ENCODE peak calls at places on chromosomes 11 and 22, in eight cellular contexts. L is HL-60, N is glutamatergic neuron, Q is pancreas, F is mucosa of descending colon, D is left lung, T is tibial nerve, C is Peyer's patch. V is an unnamed sample.

GRCh38 chr11:102390667-102391449 is 43.8 kb downstream of the BIRC2 start:
- DNase-seq in C (peak; percentile 87), Q (peak; percentile 67), L (peak; percentile 18), F (no peak), N (peak; percentile 73), T (peak; percentile 35), D (peak; percentile 68), V (peak; percentile 63)

GRCh38 chr11:45543808-45544422 is 121.5 kb downstream of the CHST1 start:
- DNase-seq in T (no peak), Q (no peak), F (no peak), L (no peak), N (no peak), D (no peak), C (no peak), V (no peak)

GRCh38 chr11:112265659-112266409 is 5.2 kb upstream of the PLET1 start:
- DNase-seq in D (no peak), Q (no peak), T (no peak), N (no peak), F (no peak), L (no peak), C (no peak), V (no peak)

GRCh38 chr22:44100411-44100810 is 76.3 kb downstream of the PARVB start:
- DNase-seq in C (no peak), D (peak; percentile 46), L (no peak), F (no peak), T (no peak), N (no peak), Q (no peak), V (no peak)

GRCh38 chr11:111562692-111563389 is 22.3 kb downstream of the LAYN start:
- DNase-seq in N (no peak), L (no peak), C (no peak), T (no peak), F (no peak), Q (no peak), D (no peak), V (no peak)

GRCh38 chr11:119377112-119377901 is 4.2 kb downstream of the USP2 start:
- DNase-seq in D (peak; percentile 31), L (no peak), C (no peak), Q (no peak), T (no peak), F (no peak), N (no peak), V (no peak)

GRCh38 chr11:25065711-25066110 is 568.9 kb downstream of the LUZP2 start:
- DNase-seq in F (no peak), N (no peak), Q (no peak), C (no peak), L (no peak), D (no peak), T (no peak), V (no peak)

GRCh38 chr11:91104237-91104636 is 881.4 kb upstream of the CHORDC1 start:
- DNase-seq in Q (no peak), C (no peak), N (no peak), T (no peak), D (no peak), L (no peak), F (no peak), V (no peak)

GRCh38 chr11:57095417-57095816 is 86.3 kb upstream of the LRRC55 start:
- DNase-seq in N (no peak), L (no peak), D (no peak), C (no peak), Q (no peak), T (no peak), F (no peak), V (no peak)

GRCh38 chr11:1119282-1120146 is 38.2 kb upstream of the MUC5AC start:
- DNase-seq in D (no peak), C (peak; percentile 24), N (no peak), Q (no peak), T (no peak), L (no peak), F (no peak), V (no peak)

GRCh38 chr11:70537576-70538571 is 139.5 kb downstream of the CTTN start:
- DNase-seq in C (no peak), Q (no peak), N (peak; percentile 18), F (peak; percentile 34), T (no peak), L (no peak), D (no peak), V (no peak)

GRCh38 chr11:21398195-21398594 is 728.8 kb downstream of the NELL1 start:
- DNase-seq in C (no peak), Q (no peak), L (no peak), N (no peak), F (no peak), T (no peak), D (no peak), V (no peak)

GRCh38 chr11:3747704-3748103 is 49.6 kb downstream of the NUP98 start:
- DNase-seq in N (no peak), T (no peak), L (peak; percentile 17), Q (no peak), C (no peak), F (no peak), D (no peak), V (no peak)

GRCh38 chr11:111540114-111540920 is at the start of gene LAYN:
- DNase-seq in D (peak; percentile 83), C (peak; percentile 64), N (peak; percentile 65), Q (peak; percentile 30), L (no peak), T (no peak), F (peak; percentile 56), V (no peak)

GRCh38 chr11:76005746-76006145 is 190.7 kb downstream of the UVRAG start:
- DNase-seq in C (no peak), D (no peak), Q (no peak), L (no peak), T (no peak), F (no peak), N (no peak), V (no peak)

GRCh38 chr22:19757140-19757984 is 3.2 kb upstream of the TBX1 start:
- DNase-seq in D (no peak), Q (no peak), N (no peak), L (no peak), C (no peak), F (no peak), T (no peak), V (no peak)

GRCh38 chr11:20561915-20562314 is 37.5 kb upstream of the SLC6A5 start:
- DNase-seq in L (no peak), T (no peak), C (no peak), F (no peak), N (no peak), D (no peak), Q (no peak), V (no peak)

GRCh38 chr22:35354068-35354467 is 26.8 kb upstream of the HMOX1 start:
- DNase-seq in T (no peak), D (no peak), N (peak; percentile 50), Q (no peak), C (no peak), L (no peak), F (no peak), V (no peak)

GRCh38 chr22:35350539-35351503 is 30.1 kb upstream of the HMOX1 start:
- DNase-seq in N (peak; percentile 92), C (peak; percentile 95), T (peak; percentile 74), F (peak; percentile 94), Q (peak; percentile 91), D (peak; percentile 96), L (peak; percentile 84), V (peak; percentile 97)

GRCh38 chr22:35349704-35350538 is 31.0 kb upstream of the HMOX1 start:
- DNase-seq in C (no peak), D (peak; percentile 74), N (no peak), T (no peak), L (no peak), F (peak; percentile 57), Q (peak; percentile 55), V (no peak)

GRCh38 chr22:35353318-35353717 is 27.6 kb upstream of the HMOX1 start:
- DNase-seq in N (no peak), Q (no peak), T (no peak), L (no peak), F (peak; percentile 66), C (peak; percentile 70), D (no peak), V (peak; percentile 55)

GRCh38 chr22:35352214-35353111 is 28.4 kb upstream of the HMOX1 start:
- DNase-seq in T (peak; percentile 35), L (peak; percentile 85), Q (no peak), D (peak; percentile 94), C (peak; percentile 92), F (peak; percentile 88), N (peak; percentile 70), V (peak; percentile 99)
- TF ChIP-seq CTCF in T (peak; percentile 11), L (no peak), Q (no peak), D (peak; percentile 9), C (peak; percentile 25), F (no peak), N (no peak), V (peak; percentile 63)

DNA sequence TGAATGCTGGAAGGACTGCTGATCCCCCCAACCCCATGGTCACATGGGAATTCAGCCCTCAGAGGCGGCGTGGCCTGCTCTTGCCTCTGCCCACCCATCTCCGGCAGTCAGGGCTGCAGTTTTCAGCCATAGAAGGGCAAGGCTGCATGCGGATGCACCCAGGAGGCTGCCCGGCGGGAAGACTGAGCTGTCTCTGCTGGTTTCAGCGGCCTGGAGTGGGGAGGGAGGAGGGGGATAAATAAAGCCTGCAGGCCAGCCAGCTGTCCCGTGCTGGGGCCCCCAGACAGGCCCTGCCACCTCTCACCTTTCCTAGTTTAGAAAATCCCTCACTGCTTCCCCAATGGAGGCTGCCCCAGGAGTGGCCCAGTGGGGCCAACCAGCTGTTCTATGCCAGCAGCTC is 4.8 kb downstream of the MICALL1 start:
- DNase-seq in T (no peak), C (no peak), N (peak; percentile 52), D (no peak), L (no peak), Q (no peak), F (no peak), V (no peak)
- TF ChIP-seq CTCF in T (no peak), C (no peak), N (no peak), D (no peak), L (no peak), Q (no peak), F (no peak), V (no peak)

GRCh38 chr11:134412508-134413333 is 679 bp upstream of the B3GAT1 start:
- DNase-seq in L (no peak), C (no peak), F (no peak), Q (no peak), T (no peak), D (no peak), N (peak; percentile 74), V (no peak)
- TF ChIP-seq CTCF in L (no peak), C (no peak), F (no peak), Q (no peak), T (no peak), D (no peak), N (no peak), V (no peak)

DNA sequence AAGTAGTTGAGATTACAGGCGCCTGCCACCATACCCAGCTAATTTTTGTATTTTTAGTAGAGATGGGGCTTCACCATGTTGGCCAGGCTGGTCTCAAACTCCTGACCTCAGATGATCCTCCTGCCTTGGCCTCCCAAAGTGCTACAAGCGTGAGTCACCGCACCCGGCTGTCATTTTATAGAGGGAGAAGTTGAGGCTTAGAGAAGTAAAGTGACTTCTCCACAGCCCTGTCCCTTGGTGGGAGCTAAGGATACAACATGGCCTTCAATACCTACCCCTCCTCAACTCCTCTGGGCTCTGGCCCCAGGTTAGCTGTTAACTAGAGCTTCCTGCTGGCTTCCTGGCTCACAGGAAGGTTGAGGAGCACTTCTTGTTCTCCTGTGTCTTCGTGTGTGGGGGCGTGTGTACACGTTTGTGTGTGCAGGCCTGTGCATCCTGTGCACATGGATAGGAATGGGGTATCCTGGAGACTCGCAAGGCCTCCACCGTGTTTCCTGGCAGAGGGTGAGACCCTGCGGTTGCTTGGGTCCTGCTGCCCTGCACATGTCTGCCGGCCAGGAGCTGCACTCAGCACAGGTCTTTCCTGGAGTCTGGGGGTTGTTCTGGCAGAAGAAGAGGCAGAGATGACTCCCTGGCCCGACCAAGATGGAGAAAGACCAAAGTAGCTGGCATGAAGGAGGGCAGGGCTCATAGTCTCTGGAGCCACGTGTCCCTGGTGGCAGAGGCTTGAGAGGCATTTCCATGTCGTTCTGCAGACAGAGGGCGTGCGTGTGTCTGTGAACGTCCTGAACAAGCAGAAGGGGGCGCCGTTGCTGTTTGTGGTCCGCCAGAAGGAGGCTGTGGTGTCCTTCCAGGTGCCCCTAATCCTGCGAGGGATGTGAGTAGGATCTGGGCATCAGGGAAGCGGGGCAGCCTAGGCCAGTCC is 2.4 kb downstream of the SIDT2 start:
- DNase-seq in L (peak; percentile 76), F (peak; percentile 84), T (peak; percentile 59), N (peak; percentile 75), C (peak; percentile 90), Q (peak; percentile 87), D (no peak), V (peak; percentile 76)
- TF ChIP-seq CTCF in L (peak; percentile 67), F (peak; percentile 62), T (peak; percentile 62), N (peak; percentile 28), C (peak; percentile 92), Q (peak; percentile 48), D (peak; percentile 51), V (peak; percentile 85)